ENCODE peak calls at places on chromosomes 2 and 18, in four cellular contexts. One of them, this sample, is unnamed.

GRCh38 chr2:68594674-68595492 is 48.5 kb upstream of the PROKR1 start:
- DNase-seq in A549: peak; percentile 59
- DNase-seq in cardiac fibroblast: peak; percentile 68
- DNase-seq in WTC11: peak; percentile 59
- DNase-seq in this sample: peak; percentile 53

GRCh38 chr2:214401580-214401979 is 9.3 kb upstream of the VWC2L start:
- DNase-seq in A549: no peak
- DNase-seq in cardiac fibroblast: no peak
- DNase-seq in WTC11: no peak
- DNase-seq in this sample: no peak

GRCh38 chr2:120650022-120650644 is 85.5 kb upstream of the GLI2 start:
- DNase-seq in A549: no peak
- DNase-seq in cardiac fibroblast: peak; percentile 12
- DNase-seq in WTC11: no peak
- DNase-seq in this sample: no peak

GRCh38 chr18:8839285-8839684 is 133.9 kb downstream of the MTCL1 start:
- DNase-seq in A549: no peak
- DNase-seq in cardiac fibroblast: no peak
- DNase-seq in WTC11: no peak
- DNase-seq in this sample: no peak

GRCh38 chr2:145159676-145160075 is 639.8 kb upstream of the ZEB2 start:
- DNase-seq in A549: no peak
- DNase-seq in cardiac fibroblast: no peak
- DNase-seq in WTC11: no peak
- DNase-seq in this sample: no peak

GRCh38 chr2:9004338-9005204 is 1.1 kb upstream of the MBOAT2 start:
- DNase-seq in A549: no peak
- DNase-seq in cardiac fibroblast: peak; percentile 43
- DNase-seq in WTC11: no peak
- DNase-seq in this sample: no peak

GRCh38 chr2:128465246-128466170 is 146.8 kb upstream of the HS6ST1 start:
- DNase-seq in A549: no peak
- DNase-seq in cardiac fibroblast: no peak
- DNase-seq in WTC11: no peak
- DNase-seq in this sample: no peak

GRCh38 chr2:240624950-240625621 is at the start of gene GPR35:
- DNase-seq in A549: peak; percentile 26
- DNase-seq in cardiac fibroblast: peak; percentile 38
- DNase-seq in WTC11: peak; percentile 7
- DNase-seq in this sample: no peak

GRCh38 chr2:170258382-170258781 is 80.4 kb downstream of the MYO3B start:
- DNase-seq in A549: no peak
- DNase-seq in cardiac fibroblast: peak; percentile 10
- DNase-seq in WTC11: no peak
- DNase-seq in this sample: no peak

GRCh38 chr2:108382196-108382595 is 4.4 kb downstream of the SULT1C4 start:
- DNase-seq in A549: no peak
- DNase-seq in cardiac fibroblast: no peak
- DNase-seq in WTC11: no peak
- DNase-seq in this sample: peak; percentile 43

GRCh38 chr2:221103930-221104329 is 468.2 kb downstream of the EPHA4 start:
- DNase-seq in A549: no peak
- DNase-seq in cardiac fibroblast: no peak
- DNase-seq in WTC11: no peak
- DNase-seq in this sample: no peak

GRCh38 chr18:22378672-22379282 is 38.9 kb downstream of the CTAGE1 start:
- DNase-seq in A549: peak; percentile 56
- DNase-seq in cardiac fibroblast: peak; percentile 51
- DNase-seq in WTC11: peak; percentile 39
- DNase-seq in this sample: peak; percentile 63

GRCh38 chr18:45785015-45785597 is 40.4 kb upstream of the SIGLEC15 start:
- DNase-seq in A549: no peak
- DNase-seq in cardiac fibroblast: peak; percentile 52
- DNase-seq in WTC11: no peak
- DNase-seq in this sample: no peak

GRCh38 chr2:400988-401679 is 113.2 kb upstream of the ALKAL2 start:
- DNase-seq in A549: no peak
- DNase-seq in cardiac fibroblast: no peak
- DNase-seq in WTC11: no peak
- DNase-seq in this sample: no peak

GRCh38 chr2:42383855-42384530 is 23.0 kb upstream of the COX7A2L start:
- DNase-seq in A549: no peak
- DNase-seq in cardiac fibroblast: no peak
- DNase-seq in WTC11: no peak
- DNase-seq in this sample: no peak

GRCh38 chr2:42386684-42387083 is 25.7 kb upstream of the COX7A2L start:
- DNase-seq in A549: peak; percentile 45
- DNase-seq in cardiac fibroblast: peak; percentile 11
- DNase-seq in WTC11: no peak
- DNase-seq in this sample: no peak

GRCh38 chr2:42390401-42390969 is 29.5 kb upstream of the COX7A2L start:
- DNase-seq in A549: no peak
- DNase-seq in cardiac fibroblast: no peak
- DNase-seq in WTC11: no peak
- DNase-seq in this sample: no peak

GRCh38 chr2:42382144-42382543 is 21.1 kb upstream of the COX7A2L start:
- DNase-seq in A549: no peak
- DNase-seq in cardiac fibroblast: no peak
- DNase-seq in WTC11: no peak
- DNase-seq in this sample: no peak

GRCh38 chr2:42385225-42385624 is 24.2 kb upstream of the COX7A2L start:
- DNase-seq in A549: peak; percentile 50
- DNase-seq in cardiac fibroblast: no peak
- DNase-seq in WTC11: peak; percentile 54
- DNase-seq in this sample: peak; percentile 32
- TF ChIP-seq CTCF in A549: peak; percentile 46
- TF ChIP-seq CTCF in cardiac fibroblast: peak; percentile 24
- TF ChIP-seq CTCF in WTC11: no peak
- TF ChIP-seq CTCF in this sample: no peak

GRCh38 chr18:77716282-77716681 is 466.6 kb downstream of the GALR1 start:
- DNase-seq in A549: no peak
- DNase-seq in cardiac fibroblast: no peak
- DNase-seq in WTC11: no peak
- DNase-seq in this sample: no peak

GRCh38 chr18:77709107-77709506 is 459.5 kb downstream of the GALR1 start:
- DNase-seq in A549: no peak
- DNase-seq in cardiac fibroblast: no peak
- DNase-seq in WTC11: no peak
- DNase-seq in this sample: no peak

GRCh38 chr18:77705301-77705700 is 455.7 kb downstream of the GALR1 start:
- DNase-seq in A549: no peak
- DNase-seq in cardiac fibroblast: no peak
- DNase-seq in WTC11: no peak
- DNase-seq in this sample: no peak

GRCh38 chr18:77714716-77715115 is 465.1 kb downstream of the GALR1 start:
- DNase-seq in A549: no peak
- DNase-seq in cardiac fibroblast: no peak
- DNase-seq in WTC11: no peak
- DNase-seq in this sample: no peak

GRCh38 chr18:77711096-77711495 is 461.4 kb downstream of the GALR1 start:
- DNase-seq in A549: no peak
- DNase-seq in cardiac fibroblast: peak; percentile 7
- DNase-seq in WTC11: no peak
- DNase-seq in this sample: no peak
- TF ChIP-seq CTCF in A549: peak; percentile 13
- TF ChIP-seq CTCF in cardiac fibroblast: peak; percentile 12
- TF ChIP-seq CTCF in WTC11: no peak
- TF ChIP-seq CTCF in this sample: no peak

DNA sequence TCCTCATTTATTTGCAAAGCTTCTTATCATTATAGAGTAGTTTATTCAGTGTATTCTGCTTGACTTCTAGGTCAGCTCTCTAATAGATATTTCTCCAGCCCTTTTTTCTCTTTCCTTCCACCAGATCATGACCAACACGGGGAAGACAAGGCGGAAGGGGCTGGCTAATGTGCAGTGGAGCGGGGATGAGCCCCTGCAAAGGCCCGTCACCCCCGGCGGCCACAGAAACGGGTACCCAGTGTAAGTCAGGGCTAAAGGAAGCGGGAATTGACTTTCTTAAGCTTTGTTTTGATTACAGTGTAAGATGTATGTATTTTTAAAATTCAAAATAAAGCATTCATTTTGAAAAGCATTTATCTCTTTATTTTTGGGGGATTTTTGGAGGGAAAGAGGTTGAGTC is 50.7 kb upstream of the B3GNT7 start:
- DNase-seq in A549: no peak
- DNase-seq in cardiac fibroblast: no peak
- DNase-seq in WTC11: no peak
- DNase-seq in this sample: no peak
- TF ChIP-seq CTCF in A549: no peak
- TF ChIP-seq CTCF in cardiac fibroblast: no peak
- TF ChIP-seq CTCF in WTC11: no peak
- TF ChIP-seq CTCF in this sample: no peak

GRCh38 chr2:38076710-38077430 is 919 bp upstream of the CYP1B1 start:
- DNase-seq in A549: peak; percentile 93
- DNase-seq in cardiac fibroblast: peak; percentile 90
- DNase-seq in WTC11: peak; percentile 75
- DNase-seq in this sample: peak; percentile 93
- TF ChIP-seq CTCF in A549: peak; percentile 70
- TF ChIP-seq CTCF in cardiac fibroblast: no peak
- TF ChIP-seq CTCF in WTC11: no peak
- TF ChIP-seq CTCF in this sample: peak; percentile 62

GRCh38 chr2:27256855-27257454 is 5.9 kb downstream of the SLC30A3 start:
- DNase-seq in A549: no peak
- DNase-seq in cardiac fibroblast: no peak
- DNase-seq in WTC11: no peak
- DNase-seq in this sample: no peak
- TF ChIP-seq CTCF in A549: no peak
- TF ChIP-seq CTCF in cardiac fibroblast: no peak
- TF ChIP-seq CTCF in WTC11: no peak
- TF ChIP-seq CTCF in this sample: no peak

GRCh38 chr18:60189840-60190239 is 182.7 kb downstream of the MC4R start:
- DNase-seq in A549: no peak
- DNase-seq in cardiac fibroblast: no peak
- DNase-seq in WTC11: no peak
- DNase-seq in this sample: no peak

GRCh38 chr18:60193780-60194179 is 178.8 kb downstream of the MC4R start:
- DNase-seq in A549: no peak
- DNase-seq in cardiac fibroblast: no peak
- DNase-seq in WTC11: no peak
- DNase-seq in this sample: no peak

GRCh38 chr18:60196818-60197217 is 175.8 kb downstream of the MC4R start:
- DNase-seq in A549: no peak
- DNase-seq in cardiac fibroblast: no peak
- DNase-seq in WTC11: no peak
- DNase-seq in this sample: no peak

GRCh38 chr18:60188943-60189342 is 183.6 kb downstream of the MC4R start:
- DNase-seq in A549: no peak
- DNase-seq in cardiac fibroblast: no peak
- DNase-seq in WTC11: no peak
- DNase-seq in this sample: no peak

DNA sequence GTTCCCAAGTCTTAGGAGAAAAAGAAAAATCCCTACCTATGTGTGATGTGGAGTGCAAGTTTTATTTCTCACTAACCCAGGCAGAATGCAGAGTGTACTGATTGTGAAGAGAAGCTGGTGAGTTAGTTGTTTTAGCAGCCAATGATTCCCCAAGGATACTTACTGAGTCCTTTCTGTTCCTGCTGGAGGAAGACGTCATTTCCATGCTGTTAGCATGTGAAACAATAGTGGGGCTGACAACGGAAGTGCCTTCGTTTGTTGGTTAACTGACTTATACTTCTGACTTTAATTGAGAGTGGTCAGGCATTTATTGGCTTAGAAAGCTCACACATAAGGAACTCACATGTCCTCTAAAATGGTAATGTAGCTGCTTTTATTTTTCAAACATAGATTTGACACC is 180.6 kb downstream of the MC4R start:
- DNase-seq in A549: no peak
- DNase-seq in cardiac fibroblast: peak; percentile 7
- DNase-seq in WTC11: no peak
- DNase-seq in this sample: no peak
- TF ChIP-seq CTCF in A549: no peak
- TF ChIP-seq CTCF in cardiac fibroblast: no peak
- TF ChIP-seq CTCF in WTC11: no peak
- TF ChIP-seq CTCF in this sample: no peak

DNA sequence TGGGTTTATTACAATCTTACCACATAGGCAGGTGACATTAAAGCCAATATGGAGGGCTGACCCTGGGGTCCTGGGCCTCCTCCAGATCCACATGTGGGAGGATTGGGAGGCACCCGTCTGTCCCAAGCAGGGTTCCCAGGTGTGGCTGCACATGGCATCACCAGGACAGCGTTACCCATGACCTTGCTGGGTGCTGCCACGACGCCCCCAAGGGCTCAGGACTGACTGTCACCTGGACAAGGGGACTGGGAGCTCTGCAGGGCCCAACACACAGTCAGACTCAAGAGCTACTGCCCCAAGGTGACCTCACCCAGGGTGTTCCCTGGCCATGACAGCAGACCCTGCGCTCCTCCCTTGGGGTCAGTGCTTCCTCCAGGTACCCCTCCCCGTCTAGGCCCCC is 437.4 kb upstream of the MYT1L start:
- DNase-seq in A549: no peak
- DNase-seq in cardiac fibroblast: no peak
- DNase-seq in WTC11: no peak
- DNase-seq in this sample: no peak
- TF ChIP-seq CTCF in A549: no peak
- TF ChIP-seq CTCF in cardiac fibroblast: no peak
- TF ChIP-seq CTCF in WTC11: no peak
- TF ChIP-seq CTCF in this sample: no peak

This sample was measured in Calu3.